ENCODE peak calls at places on chromosomes 11 and 22, in six cellular contexts. V is stomach, T is DND-41, U is GM06990, Q is mammary epithelial cell, S is HCT116. Z is an unnamed sample.

GRCh38 chr11:115324569-115325432 is 179.4 kb downstream of the CADM1 start:
- DNase-seq in V (peak; percentile 27), T (peak; percentile 27), U (peak; percentile 1), Q (peak; percentile 50), S (no peak), Z (no peak)

GRCh38 chr11:66996609-66997273 is 21.6 kb downstream of the C11orf86 start:
- DNase-seq in V (no peak), T (no peak), U (no peak), Q (no peak), S (no peak), Z (peak; percentile 37)

GRCh38 chr11:75388386-75389275 is 10.7 kb upstream of the RPS3 start:
- DNase-seq in V (peak; percentile 68), T (peak; percentile 79), U (no peak), Q (peak; percentile 61), S (peak; percentile 81), Z (no peak)

GRCh38 chr22:19523240-19524169 is 705 bp downstream of the CLDN5 start:
- DNase-seq in V (no peak), T (no peak), U (peak; percentile 35), Q (peak; percentile 26), S (no peak), Z (no peak)

GRCh38 chr11:73830261-73830660 is 42.6 kb downstream of the MRPL48 start:
- DNase-seq in V (no peak), T (no peak), U (no peak), Q (no peak), S (no peak), Z (no peak)

GRCh38 chr22:35651085-35651484 is 2.8 kb downstream of the APOL6 start:
- DNase-seq in V (no peak), T (no peak), U (no peak), Q (no peak), S (no peak), Z (no peak)

GRCh38 chr22:31929126-31929928 is 15.0 kb upstream of the YWHAH start:
- DNase-seq in V (no peak), T (no peak), U (no peak), Q (no peak), S (no peak), Z (no peak)

GRCh38 chr22:35649026-35649553 is 844 bp downstream of the APOL6 start:
- DNase-seq in V (no peak), T (peak; percentile 33), U (no peak), Q (no peak), S (no peak), Z (no peak)

GRCh38 chr11:15940462-15941205 is 415.7 kb downstream of the SOX6 start:
- DNase-seq in V (no peak), T (no peak), U (no peak), Q (no peak), S (no peak), Z (no peak)

GRCh38 chr11:125433454-125434121 is 62.5 kb downstream of the FEZ1 start:
- DNase-seq in V (peak; percentile 29), T (no peak), U (no peak), Q (peak; percentile 60), S (peak; percentile 62), Z (no peak)

GRCh38 chr22:17921871-17922821 is 102.2 kb downstream of the MICAL3 start:
- DNase-seq in V (no peak), T (no peak), U (no peak), Q (peak; percentile 31), S (no peak), Z (no peak)

GRCh38 chr11:118677977-118678376 is 1.5 kb downstream of the TREH start:
- DNase-seq in V (no peak), T (no peak), U (no peak), Q (no peak), S (no peak), Z (no peak)

GRCh38 chr11:3796346-3796745 is 1.0 kb downstream of the NUP98 start:
- DNase-seq in V (no peak), T (no peak), U (no peak), Q (no peak), S (no peak), Z (no peak)

GRCh38 chr22:19873960-19874306 is 19.3 kb upstream of the GNB1L start:
- DNase-seq in V (no peak), T (no peak), U (no peak), Q (no peak), S (no peak), Z (no peak)

GRCh38 chr11:18527512-18527911 is 770 bp upstream of the TSG101 start:
- DNase-seq in V (no peak), T (no peak), U (no peak), Q (peak; percentile 60), S (no peak), Z (peak; percentile 62)

GRCh38 chr11:34311126-34311525 is 46.7 kb downstream of the ABTB2 start:
- DNase-seq in V (no peak), T (no peak), U (no peak), Q (no peak), S (no peak), Z (no peak)

GRCh38 chr11:114556135-114556534 is 3.5 kb downstream of the NXPE1 start:
- DNase-seq in V (no peak), T (no peak), U (no peak), Q (no peak), S (no peak), Z (no peak)

DNA sequence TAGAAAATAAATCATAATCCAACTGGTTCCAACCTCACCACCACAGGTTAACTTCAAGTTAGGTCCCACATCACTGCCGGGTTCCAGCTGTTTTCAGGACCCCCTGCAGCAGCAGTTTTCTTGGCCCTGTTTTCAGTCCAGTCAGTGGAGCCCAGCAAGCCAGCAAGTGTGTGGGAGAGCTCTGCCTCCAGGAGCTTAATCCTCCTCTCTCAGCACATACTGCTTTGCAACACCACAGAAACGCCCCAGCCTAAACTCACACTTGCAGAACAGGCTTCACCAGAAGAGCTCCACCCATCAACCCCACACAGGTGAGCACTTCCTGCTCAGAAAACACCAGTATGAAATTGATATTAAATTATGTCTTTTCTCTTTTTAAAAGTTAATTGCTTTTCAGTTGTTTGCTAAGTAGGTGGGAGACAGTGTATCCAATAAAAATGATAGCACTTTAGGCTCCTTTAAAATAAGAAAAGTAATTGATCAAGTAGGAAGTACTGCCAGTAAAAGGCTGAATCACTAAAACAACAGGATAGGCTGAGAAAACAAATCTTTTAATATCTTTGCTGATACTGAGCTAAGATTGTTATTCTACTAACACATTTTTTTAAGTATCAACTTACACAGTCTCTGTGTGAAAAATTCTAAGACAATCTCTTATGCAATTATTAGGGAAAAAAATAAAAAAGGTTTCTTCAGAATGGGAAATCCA is 81.5 kb upstream of the TP53AIP1 start:
- DNase-seq in V (peak; percentile 82), T (no peak), U (no peak), Q (peak; percentile 91), S (peak; percentile 82), Z (no peak)
- H3K4me3 ChIP-seq in V (peak overlapping the region; percentile 33), T (no peak overlapping the region), U (no peak overlapping the region), Q (peak overlapping the region; percentile 6), S (peak overlapping the region; percentile 22), Z (no peak overlapping the region)

DNA sequence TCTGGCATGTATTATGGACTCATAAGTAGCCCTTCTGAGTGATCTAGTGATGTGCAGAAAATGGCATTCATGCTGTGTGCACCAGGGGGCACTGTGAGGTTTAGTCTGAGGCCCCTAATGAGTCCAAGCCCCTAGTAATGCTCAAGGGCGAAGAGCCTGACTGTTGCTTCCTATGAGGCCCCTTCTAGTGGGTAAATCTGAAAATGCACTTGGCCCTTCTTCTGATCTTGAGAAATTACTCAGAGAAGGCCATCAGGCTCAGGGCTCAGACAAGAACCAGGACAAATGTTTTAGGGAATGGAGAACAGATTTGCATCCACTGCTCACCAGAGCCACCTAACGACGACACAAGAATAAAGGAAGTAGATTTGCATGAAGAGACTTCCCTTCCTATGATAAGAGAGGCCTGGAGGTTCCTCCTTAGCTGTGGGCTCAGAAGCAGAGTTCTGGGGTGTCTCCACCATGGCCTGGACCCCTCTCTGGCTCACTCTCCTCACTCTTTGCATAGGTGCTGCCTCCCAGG is 75.8 kb downstream of the GGTLC2 start:
- DNase-seq in V (no peak), T (peak; percentile 65), U (peak; percentile 56), Q (no peak), S (peak; percentile 67), Z (no peak)
- H3K36me3 ChIP-seq in V (no peaks in the 10 kb centered on the region), T (no peaks in the 10 kb centered on the region), U (no peaks in the 10 kb centered on the region), Q (no peaks in the 10 kb centered on the region), S (no peaks in the 10 kb centered on the region), Z (no peaks in the 10 kb centered on the region)

GRCh38 chr11:48108231-48109045 is 108.2 kb upstream of the OR4B1 start:
- DNase-seq in V (no peak), T (no peak), U (no peak), Q (no peak), S (no peak), Z (no peak)

GRCh38 chr11:48110509-48110766 is 106.2 kb upstream of the OR4B1 start:
- DNase-seq in V (no peak), T (no peak), U (no peak), Q (no peak), S (no peak), Z (no peak)

GRCh38 chr11:48111941-48112340 is 104.7 kb upstream of the OR4B1 start:
- DNase-seq in V (no peak), T (no peak), U (no peak), Q (no peak), S (no peak), Z (no peak)

GRCh38 chr11:48107188-48107704 is 109.4 kb upstream of the OR4B1 start:
- DNase-seq in V (no peak), T (no peak), U (peak; percentile 66), Q (peak; percentile 57), S (no peak), Z (no peak)

DNA sequence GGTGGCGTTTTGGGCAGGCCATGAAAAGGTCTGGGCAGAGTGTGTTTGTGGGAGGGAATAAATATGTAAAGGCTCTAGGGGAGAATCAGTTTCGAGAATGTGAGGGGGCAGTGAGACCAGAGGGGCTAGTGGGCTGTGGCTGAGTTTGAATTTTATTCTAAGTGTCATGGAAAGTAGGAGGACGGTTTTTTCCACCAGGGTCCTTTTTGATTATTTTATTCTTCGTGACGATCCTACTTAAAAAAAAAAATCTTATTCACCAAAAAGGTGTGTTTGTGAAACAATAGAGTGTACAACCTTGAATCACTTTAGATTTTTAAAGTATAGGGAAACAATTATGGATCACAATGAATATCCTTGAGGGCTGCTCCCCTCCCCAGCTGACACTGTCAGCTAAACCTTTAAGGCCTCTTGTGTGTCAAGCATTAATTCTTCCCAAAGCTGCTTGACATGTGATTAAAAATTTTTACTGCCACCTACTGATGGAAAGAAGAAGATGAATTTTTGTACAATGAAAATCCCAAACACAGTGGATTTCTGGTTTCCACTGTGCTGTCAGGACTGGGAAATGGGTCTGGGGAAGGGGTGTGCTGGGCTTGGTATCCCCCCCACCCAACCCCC is 107.5 kb upstream of the OR4B1 start:
- DNase-seq in V (no peak), T (peak; percentile 13), U (no peak), Q (peak; percentile 35), S (peak; percentile 37), Z (no peak)
- TF ChIP-seq CTCF in V (peak; percentile 29), T (peak; percentile 68), U (peak; percentile 49), Q (peak; percentile 12), S (peak; percentile 63), Z (peak; percentile 44)

DNA sequence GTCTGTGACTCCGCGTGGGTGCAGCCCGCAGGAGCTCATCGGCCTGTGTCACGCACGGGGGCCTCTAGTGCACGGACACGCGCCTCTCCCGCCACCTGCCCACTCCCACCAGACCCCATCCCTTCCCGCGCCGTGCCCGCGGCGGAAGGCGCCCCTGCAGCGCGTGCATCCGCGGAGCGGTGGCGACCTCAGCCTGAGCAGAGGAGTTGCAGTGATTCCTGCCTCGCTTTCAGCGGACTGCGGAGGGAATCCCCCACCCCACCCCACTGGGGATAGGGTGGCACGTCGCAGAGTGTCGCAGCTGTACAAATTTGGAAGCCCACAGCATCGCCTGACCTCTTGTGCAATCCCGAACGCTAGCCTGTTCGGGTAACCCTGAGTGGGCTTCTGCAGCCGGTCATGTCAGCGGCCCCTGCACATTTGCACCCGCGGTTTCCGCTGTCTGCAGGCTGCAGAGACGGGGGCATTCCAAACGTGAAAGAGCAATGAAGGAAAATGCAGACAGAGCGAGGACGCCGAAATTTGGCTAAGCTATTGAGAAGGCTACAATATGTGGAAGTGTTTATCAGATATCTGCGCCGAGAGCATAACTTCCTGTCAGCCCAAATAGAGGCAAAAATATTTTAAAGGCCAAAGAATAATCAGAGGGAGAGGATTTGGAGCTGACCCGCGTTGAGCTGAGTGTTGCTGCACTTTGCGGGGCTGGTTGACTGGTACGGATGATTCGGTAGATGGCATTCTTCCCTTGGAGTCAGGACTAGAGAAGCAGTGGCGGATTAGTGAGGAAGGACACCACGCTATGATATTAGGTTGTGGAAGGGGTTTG is 619 bp upstream of the ARHGAP20 start:
- DNase-seq in V (no peak), T (no peak), U (no peak), Q (peak; percentile 14), S (no peak), Z (no peak)
- H3K4me3 ChIP-seq in V (peak overlapping the region; percentile 82), T (no peak overlapping the region), U (peak overlapping the region; percentile 48), Q (no peak overlapping the region), S (no peak overlapping the region), Z (peak overlapping the region; percentile 72)